ENCODE peak calls at places on chromosomes 4 and X, in eight cellular contexts. One of them, this sample, is unnamed.
A peak's percentile ranks its signal among the peaks of the same experiment; 100 is the strongest.

GRCh38 chrX:76366972-76367371 is 60.5 kb upstream of the MAGEE1 start:
- DNase-seq in ascending aorta: no peak
- DNase-seq in WTC11: no peak
- DNase-seq in coronary artery: no peak
- DNase-seq in psoas muscle: no peak
- DNase-seq in B cell: no peak
- DNase-seq in upper lobe of right lung: no peak
- DNase-seq in A549: no peak
- DNase-seq in this sample: no peak

GRCh38 chr4:3387154-3387942 is 54.4 kb upstream of the HGFAC start:
- DNase-seq in ascending aorta: no peak
- DNase-seq in WTC11: no peak
- DNase-seq in coronary artery: no peak
- DNase-seq in psoas muscle: no peak
- DNase-seq in B cell: no peak
- DNase-seq in upper lobe of right lung: no peak
- DNase-seq in A549: no peak
- DNase-seq in this sample: no peak

GRCh38 chr4:64330143-64330542 is 79.1 kb downstream of the TECRL start:
- DNase-seq in ascending aorta: no peak
- DNase-seq in WTC11: no peak
- DNase-seq in coronary artery: no peak
- DNase-seq in psoas muscle: no peak
- DNase-seq in B cell: no peak
- DNase-seq in upper lobe of right lung: no peak
- DNase-seq in A549: no peak
- DNase-seq in this sample: no peak

GRCh38 chr4:36281384-36282106 is at the start of gene DTHD1:
- DNase-seq in ascending aorta: no peak
- DNase-seq in WTC11: no peak
- DNase-seq in coronary artery: no peak
- DNase-seq in psoas muscle: no peak
- DNase-seq in B cell: no peak
- DNase-seq in upper lobe of right lung: no peak
- DNase-seq in A549: no peak
- DNase-seq in this sample: no peak

GRCh38 chr4:165190591-165191212 is 16.7 kb upstream of the KLHL2 start:
- DNase-seq in ascending aorta: no peak
- DNase-seq in WTC11: no peak
- DNase-seq in coronary artery: no peak
- DNase-seq in psoas muscle: no peak
- DNase-seq in B cell: no peak
- DNase-seq in upper lobe of right lung: no peak
- DNase-seq in A549: no peak
- DNase-seq in this sample: no peak

GRCh38 chr4:109303141-109303499 is 662 bp upstream of the COL25A1 start:
- DNase-seq in ascending aorta: peak; percentile 65
- DNase-seq in WTC11: no peak
- DNase-seq in coronary artery: no peak
- DNase-seq in psoas muscle: no peak
- DNase-seq in B cell: no peak
- DNase-seq in upper lobe of right lung: peak; percentile 61
- DNase-seq in A549: no peak
- DNase-seq in this sample: no peak

GRCh38 chr4:28250646-28251045 is 1390.0 kb downstream of the STIM2 start:
- DNase-seq in ascending aorta: no peak
- DNase-seq in WTC11: no peak
- DNase-seq in coronary artery: no peak
- DNase-seq in psoas muscle: no peak
- DNase-seq in B cell: no peak
- DNase-seq in upper lobe of right lung: no peak
- DNase-seq in A549: no peak
- DNase-seq in this sample: no peak

GRCh38 chr4:144738649-144739048 is 92.7 kb downstream of the HHIP start:
- DNase-seq in ascending aorta: no peak
- DNase-seq in WTC11: no peak
- DNase-seq in coronary artery: no peak
- DNase-seq in psoas muscle: no peak
- DNase-seq in B cell: no peak
- DNase-seq in upper lobe of right lung: no peak
- DNase-seq in A549: no peak
- DNase-seq in this sample: no peak

GRCh38 chr4:111847256-111848108 is 297.8 kb upstream of the FAM241A start:
- DNase-seq in ascending aorta: no peak
- DNase-seq in WTC11: no peak
- DNase-seq in coronary artery: no peak
- DNase-seq in psoas muscle: no peak
- DNase-seq in B cell: no peak
- DNase-seq in upper lobe of right lung: no peak
- DNase-seq in A549: no peak
- DNase-seq in this sample: no peak

GRCh38 chr4:156594619-156595018 is 377.0 kb downstream of the PDGFC start:
- DNase-seq in ascending aorta: no peak
- DNase-seq in WTC11: no peak
- DNase-seq in coronary artery: no peak
- DNase-seq in psoas muscle: peak; percentile 34
- DNase-seq in B cell: no peak
- DNase-seq in upper lobe of right lung: no peak
- DNase-seq in A549: no peak
- DNase-seq in this sample: no peak

GRCh38 chr4:118683513-118683912 is 1.7 kb upstream of the METTL14 start:
- DNase-seq in ascending aorta: no peak
- DNase-seq in WTC11: no peak
- DNase-seq in coronary artery: no peak
- DNase-seq in psoas muscle: no peak
- DNase-seq in B cell: no peak
- DNase-seq in upper lobe of right lung: no peak
- DNase-seq in A549: peak; percentile 28
- DNase-seq in this sample: no peak

GRCh38 chr4:94695389-94695788 is 62.4 kb upstream of the BMPR1B start:
- DNase-seq in ascending aorta: no peak
- DNase-seq in WTC11: no peak
- DNase-seq in coronary artery: no peak
- DNase-seq in psoas muscle: no peak
- DNase-seq in B cell: no peak
- DNase-seq in upper lobe of right lung: no peak
- DNase-seq in A549: peak; percentile 56
- DNase-seq in this sample: no peak

GRCh38 chr4:97627785-97628184 is 515.5 kb downstream of the STPG2 start:
- DNase-seq in ascending aorta: no peak
- DNase-seq in WTC11: peak; percentile 11
- DNase-seq in coronary artery: no peak
- DNase-seq in psoas muscle: no peak
- DNase-seq in B cell: no peak
- DNase-seq in upper lobe of right lung: no peak
- DNase-seq in A549: no peak
- DNase-seq in this sample: no peak

GRCh38 chr4:68498413-68499007 is 51.2 kb downstream of the TMPRSS11E start:
- DNase-seq in ascending aorta: no peak
- DNase-seq in WTC11: peak; percentile 65
- DNase-seq in coronary artery: no peak
- DNase-seq in psoas muscle: no peak
- DNase-seq in B cell: peak; percentile 20
- DNase-seq in upper lobe of right lung: no peak
- DNase-seq in A549: peak; percentile 80
- DNase-seq in this sample: no peak

GRCh38 chr4:158949094-158949493 is 153.8 kb upstream of the RAPGEF2 start:
- DNase-seq in ascending aorta: no peak
- DNase-seq in WTC11: no peak
- DNase-seq in coronary artery: no peak
- DNase-seq in psoas muscle: no peak
- DNase-seq in B cell: no peak
- DNase-seq in upper lobe of right lung: no peak
- DNase-seq in A549: no peak
- DNase-seq in this sample: no peak

GRCh38 chr4:78527555-78527954 is 24.0 kb upstream of the ANXA3 start:
- DNase-seq in ascending aorta: no peak
- DNase-seq in WTC11: no peak
- DNase-seq in coronary artery: no peak
- DNase-seq in psoas muscle: no peak
- DNase-seq in B cell: no peak
- DNase-seq in upper lobe of right lung: no peak
- DNase-seq in A549: no peak
- DNase-seq in this sample: no peak

GRCh38 chr4:78529569-78530209 is 21.9 kb upstream of the ANXA3 start:
- DNase-seq in ascending aorta: no peak
- DNase-seq in WTC11: no peak
- DNase-seq in coronary artery: no peak
- DNase-seq in psoas muscle: no peak
- DNase-seq in B cell: no peak
- DNase-seq in upper lobe of right lung: no peak
- DNase-seq in A549: no peak
- DNase-seq in this sample: no peak

GRCh38 chr4:78525559-78525958 is 26.0 kb upstream of the ANXA3 start:
- DNase-seq in ascending aorta: no peak
- DNase-seq in WTC11: no peak
- DNase-seq in coronary artery: no peak
- DNase-seq in psoas muscle: no peak
- DNase-seq in B cell: no peak
- DNase-seq in upper lobe of right lung: no peak
- DNase-seq in A549: no peak
- DNase-seq in this sample: no peak

GRCh38 chr4:78528327-78528726 is 23.2 kb upstream of the ANXA3 start:
- DNase-seq in ascending aorta: no peak
- DNase-seq in WTC11: no peak
- DNase-seq in coronary artery: no peak
- DNase-seq in psoas muscle: no peak
- DNase-seq in B cell: no peak
- DNase-seq in upper lobe of right lung: no peak
- DNase-seq in A549: no peak
- DNase-seq in this sample: no peak

DNA sequence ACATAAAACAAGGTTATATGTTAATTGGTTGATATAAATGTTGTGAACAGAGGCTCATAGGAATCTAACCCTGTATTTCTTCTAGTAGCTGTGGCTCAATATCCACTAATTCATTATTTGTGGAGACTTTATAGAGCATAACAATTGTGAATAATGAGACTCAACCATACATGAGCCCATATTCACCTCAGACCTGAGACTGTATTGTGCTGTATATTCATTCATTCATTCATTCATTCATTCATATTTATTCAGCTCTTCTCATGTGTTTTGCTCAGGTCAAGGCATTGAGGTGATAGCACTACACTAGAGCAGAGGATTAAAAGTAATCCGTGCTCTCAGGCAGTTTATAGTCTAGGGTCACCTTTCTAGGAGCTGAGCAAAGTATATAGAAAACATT is 24.5 kb upstream of the ANXA3 start:
- DNase-seq in ascending aorta: no peak
- DNase-seq in WTC11: no peak
- DNase-seq in coronary artery: no peak
- DNase-seq in psoas muscle: no peak
- DNase-seq in B cell: no peak
- DNase-seq in upper lobe of right lung: no peak
- DNase-seq in A549: no peak
- DNase-seq in this sample: no peak
- TF ChIP-seq CTCF in ascending aorta: no peak
- TF ChIP-seq CTCF in WTC11: no peak
- TF ChIP-seq CTCF in coronary artery: no peak
- TF ChIP-seq CTCF in psoas muscle: no peak
- TF ChIP-seq CTCF in B cell: no peak
- TF ChIP-seq CTCF in upper lobe of right lung: no peak
- TF ChIP-seq CTCF in A549: no peak
- TF ChIP-seq CTCF in this sample: no peak

GRCh38 chrX:110992611-110993010 is 103.4 kb upstream of the PAK3 start:
- DNase-seq in ascending aorta: no peak
- DNase-seq in WTC11: peak; percentile 28
- DNase-seq in coronary artery: no peak
- DNase-seq in psoas muscle: no peak
- DNase-seq in B cell: no peak
- DNase-seq in upper lobe of right lung: no peak
- DNase-seq in A549: peak; percentile 21
- DNase-seq in this sample: no peak
- TF ChIP-seq CTCF in ascending aorta: peak; percentile 35
- TF ChIP-seq CTCF in WTC11: no peak
- TF ChIP-seq CTCF in coronary artery: no peak
- TF ChIP-seq CTCF in psoas muscle: peak; percentile 31
- TF ChIP-seq CTCF in B cell: peak; percentile 26
- TF ChIP-seq CTCF in upper lobe of right lung: peak; percentile 37
- TF ChIP-seq CTCF in A549: peak; percentile 48
- TF ChIP-seq CTCF in this sample: peak; percentile 32

DNA sequence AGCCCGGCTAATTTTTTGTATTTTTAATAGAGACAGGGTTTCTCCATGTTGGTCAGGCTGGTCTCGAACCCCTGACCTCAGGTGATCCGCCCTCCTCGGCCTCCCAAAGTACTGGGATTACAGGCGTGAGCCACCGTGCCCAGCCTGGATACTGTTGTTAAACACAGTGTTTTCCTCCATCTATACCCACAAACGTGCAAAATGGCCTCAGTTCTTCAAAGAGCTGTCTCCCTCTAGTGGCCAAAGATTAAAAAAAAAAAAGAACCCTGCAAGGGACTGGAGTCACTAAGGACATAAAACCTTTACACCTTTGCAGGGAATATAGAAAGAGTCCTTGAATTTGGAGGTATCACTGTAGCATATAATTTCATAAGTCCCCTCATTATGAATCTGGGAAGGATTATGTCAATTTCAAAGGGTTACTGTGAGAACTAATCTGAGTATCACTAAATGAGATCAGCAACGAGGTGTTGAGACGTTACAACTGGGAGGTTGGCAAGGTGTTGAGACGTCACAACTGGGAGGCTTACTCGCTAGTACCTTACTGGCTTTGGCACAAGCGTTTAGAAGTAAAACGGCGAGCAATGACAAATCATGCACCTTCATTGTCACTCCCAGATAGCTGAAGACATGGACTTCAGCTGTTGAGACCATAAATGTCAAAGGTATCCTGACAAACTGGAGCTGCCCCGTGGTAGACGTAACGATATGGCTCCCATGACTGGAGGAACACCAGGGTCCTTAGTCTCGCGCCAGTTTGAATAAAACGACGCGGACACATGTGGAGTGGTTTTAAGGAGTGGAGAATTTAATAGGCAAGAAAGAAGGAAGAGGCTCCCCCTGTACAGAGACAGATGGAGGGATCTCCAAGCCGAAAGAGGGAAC is 33.4 kb upstream of the ENPP6 start:
- DNase-seq in ascending aorta: no peak
- DNase-seq in WTC11: no peak
- DNase-seq in coronary artery: no peak
- DNase-seq in psoas muscle: no peak
- DNase-seq in B cell: peak; percentile 61
- DNase-seq in upper lobe of right lung: no peak
- DNase-seq in A549: peak; percentile 58
- DNase-seq in this sample: no peak
- TF ChIP-seq CTCF in ascending aorta: peak; percentile 29
- TF ChIP-seq CTCF in WTC11: peak; percentile 54
- TF ChIP-seq CTCF in coronary artery: peak; percentile 27
- TF ChIP-seq CTCF in psoas muscle: peak; percentile 49
- TF ChIP-seq CTCF in B cell: peak; percentile 73
- TF ChIP-seq CTCF in upper lobe of right lung: peak; percentile 68
- TF ChIP-seq CTCF in A549: peak; percentile 42
- TF ChIP-seq CTCF in this sample: peak; percentile 47

DNA sequence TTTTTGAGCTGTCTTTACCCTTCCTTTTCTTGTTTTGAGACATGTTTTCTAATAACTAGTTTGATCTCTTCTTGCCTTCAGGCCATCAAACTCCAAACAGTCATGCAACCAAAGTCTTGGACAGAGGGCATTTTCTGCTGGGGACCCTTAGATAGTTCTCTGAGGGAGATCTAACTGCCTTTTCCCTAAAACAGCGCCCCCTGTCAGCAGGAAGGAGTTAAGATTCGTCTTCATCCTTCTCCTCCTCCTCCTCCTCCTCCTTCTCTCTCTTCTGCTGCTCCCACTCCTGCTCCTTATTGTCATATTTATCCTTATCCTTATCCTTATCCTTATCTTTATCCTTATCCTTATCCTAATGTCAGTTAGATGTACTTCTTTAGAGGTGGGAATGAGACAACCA is 417.2 kb downstream of the TRAM1L1 start:
- DNase-seq in ascending aorta: no peak
- DNase-seq in WTC11: peak; percentile 28
- DNase-seq in coronary artery: no peak
- DNase-seq in psoas muscle: no peak
- DNase-seq in B cell: no peak
- DNase-seq in upper lobe of right lung: no peak
- DNase-seq in A549: no peak
- DNase-seq in this sample: no peak
- TF ChIP-seq CTCF in ascending aorta: no peak
- TF ChIP-seq CTCF in WTC11: peak; percentile 55
- TF ChIP-seq CTCF in coronary artery: no peak
- TF ChIP-seq CTCF in psoas muscle: no peak
- TF ChIP-seq CTCF in B cell: no peak
- TF ChIP-seq CTCF in upper lobe of right lung: peak; percentile 8
- TF ChIP-seq CTCF in A549: no peak
- TF ChIP-seq CTCF in this sample: peak; percentile 6

This sample was measured in D721Med.